ENCODE peak calls at places on chromosomes 3 and 15, in nine cellular contexts. L is progenitor cell of endocrine pancreas; W is Peyer's patch; Z is activated naive CD4-positive, alpha-beta T cell; F is BJ; H is activated CD8-positive, alpha-beta memory T cell treated with anti-CD3 and anti-CD28 coated beads, Interleukin-2, amount 50 U/mL, for 4 hours; B is right cardiac atrium; V is NCI-H510A; X is dorsolateral prefrontal cortex. T is an unnamed sample.

GRCh38 chr3:182644800-182645433 is 148.4 kb upstream of the ATP11B start:
- DNase-seq in L (no peak), F (no peak), X (no peak), Z (no peak), H (no peak), V (no peak), W (no peak), B (no peak), T (no peak)

GRCh38 chr15:94080416-94080815 is 150.9 kb upstream of the MCTP2 start:
- DNase-seq in Z (no peak), V (no peak), X (no peak), B (peak), H (no peak), F (peak), L (no peak), W (peak), T (no peak)

GRCh38 chr15:42994546-42994945 is 74.0 kb upstream of the TTBK2 start:
- DNase-seq in X (no peak), L (no peak), W (no peak), B (no peak), H (no peak), F (peak), V (no peak), Z (no peak), T (no peak)

GRCh38 chr15:98025237-98025636 is 64.7 kb downstream of the ARRDC4 start:
- DNase-seq in H (no peak), F (peak), W (no peak), X (no peak), B (no peak), V (no peak), L (no peak), Z (no peak), T (no peak)

GRCh38 chr15:68201879-68202261 is 3.3 kb downstream of the CALML4 start:
- DNase-seq in L (no peak), Z (no peak), B (no peak), V (no peak), W (no peak), F (no peak), X (no peak), H (no peak), T (no peak)

GRCh38 chr3:127544806-127545545 is 45.6 kb downstream of the TPRA1 start:
- DNase-seq in H (no peak), L (no peak), Z (no peak), F (no peak), X (no peak), B (no peak), W (no peak), V (no peak), T (no peak)

GRCh38 chr15:37984368-37984767 is 49.9 kb downstream of the TMCO5A start:
- DNase-seq in W (no peak), B (no peak), Z (no peak), H (no peak), F (no peak), V (no peak), X (no peak), L (no peak), T (no peak)

GRCh38 chr3:96719921-96720320 is 94.5 kb upstream of the EPHA6 start:
- DNase-seq in V (no peak), X (no peak), W (no peak), F (no peak), Z (no peak), H (no peak), L (no peak), B (no peak), T (no peak)

GRCh38 chr15:69474291-69474690 is 21.7 kb downstream of the RPLP1 start:
- DNase-seq in B (no peak), X (no peak), W (no peak), H (no peak), V (no peak), L (no peak), Z (no peak), F (no peak), T (no peak)

GRCh38 chr15:71610991-71611720 is 199.2 kb upstream of the NR2E3 start:
- DNase-seq in X (no peak), H (no peak), L (no peak), W (no peak), B (no peak), V (no peak), Z (no peak), F (no peak), T (no peak)

GRCh38 chr3:42501321-42501680 is 1.1 kb upstream of the VIPR1 start:
- DNase-seq in W (peak), V (no peak), L (peak), F (no peak), Z (no peak), X (no peak), B (no peak), H (no peak), T (no peak)

GRCh38 chr3:48845170-48845569 is 2.5 kb downstream of the PRKAR2A start:
- DNase-seq in L (no peak), H (no peak), B (no peak), V (no peak), F (no peak), X (no peak), Z (no peak), W (peak), T (no peak)

GRCh38 chr15:59197459-59197858 is 9.2 kb upstream of the LDHAL6B start:
- DNase-seq in W (no peak), L (no peak), X (no peak), V (no peak), B (no peak), Z (no peak), H (no peak), F (no peak), T (no peak)

GRCh38 chr3:128166971-128167453 is 13.7 kb downstream of the EEFSEC start:
- DNase-seq in H (no peak), Z (no peak), F (no peak), V (no peak), X (no peak), W (no peak), B (no peak), L (no peak), T (no peak)

GRCh38 chr3:148794357-148794756 is 33.3 kb upstream of the CPB1 start:
- DNase-seq in W (no peak), V (no peak), X (no peak), Z (no peak), F (no peak), L (no peak), B (no peak), H (no peak), T (no peak)

T was measured in activated T-helper 9 cell treated with anti-CD3 and anti-CD28 coated beads, Interleukin-2, amount 50 U/mL, for 16 hours.